ENCODE peak calls at places on chromosomes 5 and 9, in ten cellular contexts. K is brain microvascular endothelial cell, X is GM06990, V is fibroblast of pulmonary artery, O is astrocyte of the spinal cord, L is body of pancreas, G is hepatocyte, M is PC-3, F is fibroblast of the aortic adventitia, P is transverse colon. U is an unnamed sample.

GRCh38 chr5:141843156-141843927 is 34.9 kb downstream of the PCDH1 start:
- DNase-seq in K (no peak), X (no peak), V (peak), O (no peak), L (peak), G (no peak), M (no peak), F (peak), P (no peak), U (peak)

GRCh38 chr9:21801683-21802417 is 586 bp upstream of the MTAP start:
- DNase-seq in K (peak), X (peak), V (peak), O (peak), L (peak), G (peak), M (peak), F (peak), P (peak), U (peak)

GRCh38 chr5:178177569-178177968 is 9.6 kb downstream of the GMCL2 start:
- DNase-seq in K (no peak), X (no peak), V (no peak), O (no peak), L (no peak), G (no peak), M (no peak), F (no peak), P (no peak), U (no peak)

GRCh38 chr9:72203205-72203803 is 54.1 kb downstream of the GDA start:
- DNase-seq in K (peak), X (no peak), V (peak), O (peak), L (peak), G (peak), M (peak), F (peak), P (peak), U (peak)

GRCh38 chr9:29332789-29333188 is 1759.5 kb upstream of the C9orf72 start:
- DNase-seq in K (peak), X (no peak), V (peak), O (peak), L (no peak), G (no peak), M (peak), F (peak), P (no peak), U (no peak)

GRCh38 chr5:180291943-180292831 is at the start of gene MAPK9:
- DNase-seq in K (peak), X (peak), V (peak), O (peak), L (peak), G (peak), M (peak), F (peak), P (peak), U (peak)

GRCh38 chr5:68770566-68770965 is 323.2 kb upstream of the SLC30A5 start:
- DNase-seq in K (no peak), X (no peak), V (no peak), O (no peak), L (no peak), G (peak), M (no peak), F (no peak), P (no peak), U (no peak)

GRCh38 chr5:9375756-9376155 is 170.1 kb downstream of the SEMA5A start:
- DNase-seq in K (no peak), X (no peak), V (no peak), O (no peak), L (no peak), G (no peak), M (peak), F (peak), P (no peak), U (no peak)

GRCh38 chr5:158537343-158537742 is 562.4 kb downstream of the EBF1 start:
- DNase-seq in K (no peak), X (no peak), V (no peak), O (no peak), L (no peak), G (no peak), M (no peak), F (no peak), P (no peak), U (no peak)

GRCh38 chr5:24535646-24536045 is 109.1 kb downstream of the CDH10 start:
- DNase-seq in K (no peak), X (no peak), V (no peak), O (no peak), L (no peak), G (no peak), M (peak), F (no peak), P (no peak), U (no peak)

GRCh38 chr5:73591102-73591695 is 25.7 kb downstream of the UTP15 start:
- DNase-seq in K (peak), X (peak), V (peak), O (peak), L (peak), G (peak), M (peak), F (peak), P (peak), U (peak)

GRCh38 chr9:87527211-87527916 is 29.7 kb downstream of the DAPK1 start:
- DNase-seq in K (no peak), X (no peak), V (no peak), O (no peak), L (no peak), G (no peak), M (no peak), F (no peak), P (no peak), U (no peak)

GRCh38 chr5:88142801-88143692 is 125.6 kb downstream of the TMEM161B start:
- DNase-seq in K (no peak), X (no peak), V (peak), O (peak), L (no peak), G (no peak), M (no peak), F (peak), P (peak), U (peak)

GRCh38 chr5:114305402-114306207 is 56.3 kb upstream of the KCNN2 start:
- DNase-seq in K (peak), X (no peak), V (peak), O (peak), L (no peak), G (peak), M (peak), F (peak), P (no peak), U (peak)

GRCh38 chr5:67530609-67531255 is 334.1 kb upstream of the CD180 start:
- DNase-seq in K (no peak), X (no peak), V (no peak), O (no peak), L (no peak), G (no peak), M (no peak), F (no peak), P (no peak), U (no peak)

GRCh38 chr5:135005076-135005475 is 29.0 kb downstream of the PITX1 start:
- DNase-seq in K (no peak), X (no peak), V (no peak), O (no peak), L (no peak), G (no peak), M (no peak), F (no peak), P (no peak), U (no peak)

GRCh38 chr9:80792721-80793120 is 896.6 kb downstream of the TLE1 start:
- DNase-seq in K (no peak), X (no peak), V (no peak), O (no peak), L (no peak), G (no peak), M (no peak), F (no peak), P (no peak), U (no peak)

DNA sequence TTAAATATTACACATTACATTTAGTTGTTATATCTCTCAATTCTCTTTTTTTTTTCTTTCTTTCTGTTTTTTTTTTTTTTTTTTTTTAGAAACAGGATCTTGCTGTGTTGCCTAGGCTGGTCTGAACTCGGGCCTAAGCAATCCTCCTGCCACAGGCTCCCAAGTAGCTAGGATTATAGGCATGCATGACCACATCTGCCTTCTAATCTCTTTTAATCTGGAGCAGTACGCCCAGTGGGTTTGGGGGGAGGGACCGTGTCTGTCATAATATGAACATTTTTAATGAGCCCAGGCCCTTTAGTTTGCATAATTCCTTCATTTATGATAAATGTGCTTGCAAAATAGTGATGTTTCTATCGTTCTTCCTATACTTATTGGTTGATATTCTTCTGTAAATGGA is 10.3 kb downstream of the RHOBTB3 start:
- DNase-seq in K (no peak), X (no peak), V (no peak), O (no peak), L (no peak), G (no peak), M (no peak), F (no peak), P (no peak), U (no peak)
- TF ChIP-seq CTCF in K (no peak), X (no peak), V (no peak), O (no peak), L (no peak), G (no peak), M (no peak), F (no peak), P (no peak), U (no peak)

DNA sequence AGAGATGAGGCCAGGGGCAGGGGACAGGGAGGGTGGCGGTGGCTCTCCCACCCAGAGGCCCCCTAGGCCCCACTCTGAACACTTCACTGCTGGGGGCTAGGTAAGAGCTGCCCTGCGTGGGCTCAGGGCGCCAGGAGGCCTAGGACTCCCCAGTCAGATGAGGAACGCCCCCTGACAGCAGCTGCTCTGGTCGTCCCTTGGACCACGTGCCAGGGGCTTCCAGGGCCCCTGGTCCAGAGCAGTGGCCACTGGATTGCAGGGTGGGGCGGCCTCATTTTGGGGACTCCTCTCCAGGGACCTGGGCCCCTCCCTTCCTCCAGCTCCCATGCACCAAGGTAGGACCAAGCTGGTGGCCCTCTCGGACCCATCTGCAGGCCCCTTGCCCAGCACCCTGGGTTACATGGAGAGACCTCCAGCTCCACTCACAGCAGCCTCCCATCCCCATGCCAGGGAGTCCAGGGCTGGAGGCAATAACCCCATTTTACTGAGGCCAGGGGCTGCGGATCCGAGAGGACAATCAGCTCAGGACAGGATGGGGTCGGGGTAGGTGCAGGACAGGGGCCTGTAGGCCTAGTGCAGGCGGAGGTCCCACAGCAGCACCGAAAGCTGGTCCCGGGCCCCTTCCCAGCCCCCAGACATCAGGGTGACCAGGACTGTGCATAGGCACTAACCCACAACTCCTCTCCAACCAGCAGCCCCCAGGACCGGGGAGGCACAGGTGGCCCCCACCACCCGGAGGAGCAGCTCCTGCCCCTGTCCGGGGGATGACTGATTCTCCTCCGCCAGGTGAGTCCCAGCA is 1.5 kb downstream of the EGFL7 start:
- DNase-seq in K (no peak), X (no peak), V (no peak), O (no peak), L (no peak), G (no peak), M (no peak), F (no peak), P (no peak), U (no peak)
- H3K4me3 ChIP-seq in K (no peak), X (no peak), V (peak), O (no peak), L (no peak), G (no peak), M (no peak), F (no peak), P (peak), U (no peak)

GRCh38 chr5:109558364-109558763 is 131.4 kb upstream of the MAN2A1 start:
- DNase-seq in K (no peak), X (no peak), V (no peak), O (peak), L (no peak), G (no peak), M (no peak), F (no peak), P (no peak), U (no peak)

GRCh38 chr5:109558952-109559351 is 130.8 kb upstream of the MAN2A1 start:
- DNase-seq in K (peak), X (no peak), V (peak), O (peak), L (no peak), G (no peak), M (no peak), F (peak), P (no peak), U (no peak)

GRCh38 chr5:109550077-109550476 is 139.7 kb upstream of the MAN2A1 start:
- DNase-seq in K (no peak), X (no peak), V (no peak), O (no peak), L (no peak), G (no peak), M (peak), F (no peak), P (no peak), U (no peak)

GRCh38 chr5:109553826-109554225 is 135.9 kb upstream of the MAN2A1 start:
- DNase-seq in K (no peak), X (no peak), V (no peak), O (no peak), L (no peak), G (no peak), M (no peak), F (no peak), P (no peak), U (no peak)
- TF ChIP-seq CTCF in K (no peak), X (no peak), V (no peak), O (no peak), L (no peak), G (no peak), M (no peak), F (no peak), P (no peak), U (no peak)

GRCh38 chr5:31855527-31855862 is 216.6 kb downstream of the PDZD2 start:
- DNase-seq in K (no peak), X (no peak), V (no peak), O (no peak), L (no peak), G (no peak), M (no peak), F (no peak), P (no peak), U (no peak)

GRCh38 chr5:31851290-31851689 is 212.4 kb downstream of the PDZD2 start:
- DNase-seq in K (no peak), X (no peak), V (no peak), O (no peak), L (no peak), G (no peak), M (no peak), F (no peak), P (no peak), U (no peak)

GRCh38 chr5:31853398-31854135 is 214.6 kb downstream of the PDZD2 start:
- DNase-seq in K (no peak), X (no peak), V (no peak), O (no peak), L (no peak), G (no peak), M (peak), F (no peak), P (no peak), U (no peak)

GRCh38 chr5:31854625-31855526 is 215.9 kb downstream of the PDZD2 start:
- DNase-seq in K (no peak), X (no peak), V (peak), O (peak), L (peak), G (peak), M (peak), F (peak), P (no peak), U (peak)

GRCh38 chr5:31854181-31854624 is 215.3 kb downstream of the PDZD2 start:
- DNase-seq in K (no peak), X (no peak), V (peak), O (peak), L (peak), G (peak), M (peak), F (peak), P (no peak), U (peak)
- H3K4me3 ChIP-seq in K (peak), X (no peak), V (peak), O (peak), L (no peak), G (peak), M (peak), F (peak), P (peak), U (peak)

GRCh38 chr9:5437254-5438216 is at the start of gene PLGRKT:
- DNase-seq in K (peak), X (peak), V (peak), O (peak), L (peak), G (peak), M (peak), F (peak), P (peak), U (peak)
- TF ChIP-seq CTCF in K (peak), X (peak), V (peak), O (no peak), L (peak), G (no peak), M (no peak), F (no peak), P (peak), U (peak)

GRCh38 chr5:531749-532315 is 7.6 kb upstream of the SLC9A3 start:
- DNase-seq in K (no peak), X (no peak), V (no peak), O (no peak), L (no peak), G (no peak), M (no peak), F (no peak), P (no peak), U (no peak)

GRCh38 chr5:530001-530400 is 5.8 kb upstream of the SLC9A3 start:
- DNase-seq in K (no peak), X (no peak), V (no peak), O (no peak), L (no peak), G (no peak), M (no peak), F (peak), P (no peak), U (no peak)

GRCh38 chr5:531101-531748 is 7.0 kb upstream of the SLC9A3 start:
- DNase-seq in K (no peak), X (no peak), V (no peak), O (no peak), L (no peak), G (no peak), M (no peak), F (no peak), P (no peak), U (no peak)

GRCh38 chr5:528625-529511 is 4.6 kb upstream of the SLC9A3 start:
- DNase-seq in K (no peak), X (no peak), V (no peak), O (no peak), L (no peak), G (no peak), M (no peak), F (no peak), P (no peak), U (no peak)

GRCh38 chr5:530556-530955 is 6.3 kb upstream of the SLC9A3 start:
- DNase-seq in K (no peak), X (no peak), V (no peak), O (no peak), L (no peak), G (no peak), M (no peak), F (no peak), P (no peak), U (no peak)
- H3K4me3 ChIP-seq in K (no peak), X (no peak), V (no peak), O (no peak), L (no peak), G (no peak), M (no peak), F (no peak), P (no peak), U (no peak)

GRCh38 chr9:114371986-114372917 is 15.5 kb downstream of the AKNA start:
- DNase-seq in K (no peak), X (peak), V (peak), O (no peak), L (peak), G (no peak), M (peak), F (no peak), P (peak), U (no peak)

GRCh38 chr9:114370251-114370984 is 17.4 kb downstream of the AKNA start:
- DNase-seq in K (no peak), X (no peak), V (no peak), O (no peak), L (no peak), G (no peak), M (no peak), F (no peak), P (no peak), U (no peak)

GRCh38 chr9:114372971-114373591 is 14.7 kb downstream of the AKNA start:
- DNase-seq in K (no peak), X (peak), V (no peak), O (no peak), L (peak), G (no peak), M (no peak), F (no peak), P (peak), U (no peak)

GRCh38 chr9:114370985-114371335 is 16.8 kb downstream of the AKNA start:
- DNase-seq in K (no peak), X (no peak), V (no peak), O (no peak), L (no peak), G (no peak), M (no peak), F (no peak), P (no peak), U (no peak)

DNA sequence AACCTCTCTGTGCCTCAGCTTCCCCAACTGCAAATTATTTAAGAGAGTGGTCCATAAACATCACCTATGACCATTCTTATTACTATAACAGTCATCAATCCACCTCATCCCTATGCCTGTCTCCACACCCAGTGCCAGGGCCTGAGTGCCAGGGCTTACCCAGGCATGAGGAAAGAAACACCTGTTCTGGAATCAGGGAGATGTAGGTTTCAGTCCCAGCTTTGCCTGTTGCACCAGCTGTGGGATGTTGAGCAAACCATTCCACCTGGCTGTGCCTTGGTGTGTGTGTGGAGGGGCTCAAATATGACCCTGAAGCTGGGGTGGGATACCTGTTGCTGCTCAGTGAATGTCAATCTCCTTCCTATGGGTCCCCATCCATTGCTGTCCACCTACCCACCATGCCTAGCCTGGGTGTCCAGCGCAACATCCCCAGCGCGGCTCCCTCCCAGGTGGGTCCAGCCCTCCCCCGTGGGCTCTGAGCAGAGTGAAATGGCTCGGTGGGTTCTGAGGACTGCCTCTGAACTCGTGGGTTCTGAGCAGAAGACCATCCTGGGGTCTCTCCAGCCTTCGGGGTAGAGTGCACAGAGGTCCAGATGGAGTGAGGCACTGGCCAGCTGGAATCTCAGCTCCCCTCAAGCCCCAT is 16.3 kb downstream of the AKNA start:
- DNase-seq in K (no peak), X (no peak), V (no peak), O (no peak), L (no peak), G (no peak), M (no peak), F (no peak), P (no peak), U (no peak)
- TF ChIP-seq CTCF in K (no peak), X (no peak), V (no peak), O (no peak), L (no peak), G (no peak), M (no peak), F (no peak), P (no peak), U (no peak)

U was measured in AG10803.